ENCODE peak calls at places on chromosome 6, in five cellular contexts. One of them, this sample, is unnamed.

GRCh38 chr6:135104199-135104598 is 49.6 kb upstream of the HBS1L start:
- DNase-seq in tibial nerve: no peak
- DNase-seq in T-helper 2 cell: no peak
- DNase-seq in activated CD4-positive, alpha-beta T cell treated with anti-CD3 and anti-CD28 coated beads, Interleukin-2, amount 10 ng/mL, durations not matched to agents 7 days and 5 days: no peak
- DNase-seq in naive thymus-derived CD8-positive, alpha-beta T cell: no peak
- DNase-seq in this sample: no peak

GRCh38 chr6:134358320-134358719 is 40.4 kb upstream of the SGK1 start:
- DNase-seq in tibial nerve: no peak
- DNase-seq in T-helper 2 cell: no peak
- DNase-seq in activated CD4-positive, alpha-beta T cell treated with anti-CD3 and anti-CD28 coated beads, Interleukin-2, amount 10 ng/mL, durations not matched to agents 7 days and 5 days: no peak
- DNase-seq in naive thymus-derived CD8-positive, alpha-beta T cell: no peak
- DNase-seq in this sample: no peak

GRCh38 chr6:30612213-30612612 is 4.8 kb downstream of the PPP1R10 start:
- DNase-seq in tibial nerve: no peak
- DNase-seq in T-helper 2 cell: no peak
- DNase-seq in activated CD4-positive, alpha-beta T cell treated with anti-CD3 and anti-CD28 coated beads, Interleukin-2, amount 10 ng/mL, durations not matched to agents 7 days and 5 days: no peak
- DNase-seq in naive thymus-derived CD8-positive, alpha-beta T cell: no peak
- DNase-seq in this sample: no peak

GRCh38 chr6:133156689-133157088 is 84.5 kb upstream of the EYA4 start:
- DNase-seq in tibial nerve: no peak
- DNase-seq in T-helper 2 cell: no peak
- DNase-seq in activated CD4-positive, alpha-beta T cell treated with anti-CD3 and anti-CD28 coated beads, Interleukin-2, amount 10 ng/mL, durations not matched to agents 7 days and 5 days: no peak
- DNase-seq in naive thymus-derived CD8-positive, alpha-beta T cell: no peak
- DNase-seq in this sample: no peak

GRCh38 chr6:27512525-27512924 is 39.6 kb upstream of the ZNF184 start:
- DNase-seq in tibial nerve: no peak
- DNase-seq in T-helper 2 cell: no peak
- DNase-seq in activated CD4-positive, alpha-beta T cell treated with anti-CD3 and anti-CD28 coated beads, Interleukin-2, amount 10 ng/mL, durations not matched to agents 7 days and 5 days: no peak
- DNase-seq in naive thymus-derived CD8-positive, alpha-beta T cell: no peak
- DNase-seq in this sample: no peak

GRCh38 chr6:150881911-150882481 is 16.5 kb downstream of the MTHFD1L start:
- DNase-seq in tibial nerve: peak; percentile 28
- DNase-seq in T-helper 2 cell: peak; percentile 71
- DNase-seq in activated CD4-positive, alpha-beta T cell treated with anti-CD3 and anti-CD28 coated beads, Interleukin-2, amount 10 ng/mL, durations not matched to agents 7 days and 5 days: no peak
- DNase-seq in naive thymus-derived CD8-positive, alpha-beta T cell: no peak
- DNase-seq in this sample: no peak

GRCh38 chr6:160344281-160344680 is 3.9 kb upstream of the SLC22A3 start:
- DNase-seq in tibial nerve: no peak
- DNase-seq in T-helper 2 cell: no peak
- DNase-seq in activated CD4-positive, alpha-beta T cell treated with anti-CD3 and anti-CD28 coated beads, Interleukin-2, amount 10 ng/mL, durations not matched to agents 7 days and 5 days: no peak
- DNase-seq in naive thymus-derived CD8-positive, alpha-beta T cell: no peak
- DNase-seq in this sample: no peak

GRCh38 chr6:142469220-142469619 is 167.4 kb downstream of the ADGRG6 start:
- DNase-seq in tibial nerve: no peak
- DNase-seq in T-helper 2 cell: no peak
- DNase-seq in activated CD4-positive, alpha-beta T cell treated with anti-CD3 and anti-CD28 coated beads, Interleukin-2, amount 10 ng/mL, durations not matched to agents 7 days and 5 days: no peak
- DNase-seq in naive thymus-derived CD8-positive, alpha-beta T cell: no peak
- DNase-seq in this sample: no peak

GRCh38 chr6:125913864-125914351 is 42.7 kb upstream of the HINT3 start:
- DNase-seq in tibial nerve: no peak
- DNase-seq in T-helper 2 cell: no peak
- DNase-seq in activated CD4-positive, alpha-beta T cell treated with anti-CD3 and anti-CD28 coated beads, Interleukin-2, amount 10 ng/mL, durations not matched to agents 7 days and 5 days: no peak
- DNase-seq in naive thymus-derived CD8-positive, alpha-beta T cell: no peak
- DNase-seq in this sample: no peak

GRCh38 chr6:33809619-33810018 is 5.8 kb upstream of the MLN start:
- DNase-seq in tibial nerve: no peak
- DNase-seq in T-helper 2 cell: no peak
- DNase-seq in activated CD4-positive, alpha-beta T cell treated with anti-CD3 and anti-CD28 coated beads, Interleukin-2, amount 10 ng/mL, durations not matched to agents 7 days and 5 days: no peak
- DNase-seq in naive thymus-derived CD8-positive, alpha-beta T cell: no peak
- DNase-seq in this sample: no peak

GRCh38 chr6:89695667-89696066 is 57.1 kb upstream of the LYRM2 start:
- DNase-seq in tibial nerve: no peak
- DNase-seq in T-helper 2 cell: no peak
- DNase-seq in activated CD4-positive, alpha-beta T cell treated with anti-CD3 and anti-CD28 coated beads, Interleukin-2, amount 10 ng/mL, durations not matched to agents 7 days and 5 days: no peak
- DNase-seq in naive thymus-derived CD8-positive, alpha-beta T cell: no peak
- DNase-seq in this sample: no peak

GRCh38 chr6:109311481-109311880 is 70.8 kb downstream of the CD164 start:
- DNase-seq in tibial nerve: peak; percentile 68
- DNase-seq in T-helper 2 cell: no peak
- DNase-seq in activated CD4-positive, alpha-beta T cell treated with anti-CD3 and anti-CD28 coated beads, Interleukin-2, amount 10 ng/mL, durations not matched to agents 7 days and 5 days: no peak
- DNase-seq in naive thymus-derived CD8-positive, alpha-beta T cell: no peak
- DNase-seq in this sample: no peak

GRCh38 chr6:14072084-14072483 is 45.5 kb upstream of the CD83 start:
- DNase-seq in tibial nerve: no peak
- DNase-seq in T-helper 2 cell: no peak
- DNase-seq in activated CD4-positive, alpha-beta T cell treated with anti-CD3 and anti-CD28 coated beads, Interleukin-2, amount 10 ng/mL, durations not matched to agents 7 days and 5 days: no peak
- DNase-seq in naive thymus-derived CD8-positive, alpha-beta T cell: no peak
- DNase-seq in this sample: no peak

GRCh38 chr6:166005846-166006592 is 161.6 kb downstream of the TBXT start:
- DNase-seq in tibial nerve: no peak
- DNase-seq in T-helper 2 cell: peak; percentile 34
- DNase-seq in activated CD4-positive, alpha-beta T cell treated with anti-CD3 and anti-CD28 coated beads, Interleukin-2, amount 10 ng/mL, durations not matched to agents 7 days and 5 days: no peak
- DNase-seq in naive thymus-derived CD8-positive, alpha-beta T cell: no peak
- DNase-seq in this sample: no peak

GRCh38 chr6:83474309-83474708 is 38.0 kb upstream of the PRSS35 start:
- DNase-seq in tibial nerve: no peak
- DNase-seq in T-helper 2 cell: no peak
- DNase-seq in activated CD4-positive, alpha-beta T cell treated with anti-CD3 and anti-CD28 coated beads, Interleukin-2, amount 10 ng/mL, durations not matched to agents 7 days and 5 days: no peak
- DNase-seq in naive thymus-derived CD8-positive, alpha-beta T cell: no peak
- DNase-seq in this sample: no peak

GRCh38 chr6:147870745-147871144 is 362.3 kb downstream of the SAMD5 start:
- DNase-seq in tibial nerve: no peak
- DNase-seq in T-helper 2 cell: no peak
- DNase-seq in activated CD4-positive, alpha-beta T cell treated with anti-CD3 and anti-CD28 coated beads, Interleukin-2, amount 10 ng/mL, durations not matched to agents 7 days and 5 days: no peak
- DNase-seq in naive thymus-derived CD8-positive, alpha-beta T cell: no peak
- DNase-seq in this sample: no peak

GRCh38 chr6:78935561-78935960 is 68.2 kb downstream of the IRAK1BP1 start:
- DNase-seq in tibial nerve: no peak
- DNase-seq in T-helper 2 cell: no peak
- DNase-seq in activated CD4-positive, alpha-beta T cell treated with anti-CD3 and anti-CD28 coated beads, Interleukin-2, amount 10 ng/mL, durations not matched to agents 7 days and 5 days: no peak
- DNase-seq in naive thymus-derived CD8-positive, alpha-beta T cell: no peak
- DNase-seq in this sample: no peak

GRCh38 chr6:67952121-67952520 is 683.0 kb upstream of the ADGRB3 start:
- DNase-seq in tibial nerve: no peak
- DNase-seq in T-helper 2 cell: no peak
- DNase-seq in activated CD4-positive, alpha-beta T cell treated with anti-CD3 and anti-CD28 coated beads, Interleukin-2, amount 10 ng/mL, durations not matched to agents 7 days and 5 days: no peak
- DNase-seq in naive thymus-derived CD8-positive, alpha-beta T cell: no peak
- DNase-seq in this sample: no peak

GRCh38 chr6:44664716-44665115 is 277.2 kb downstream of the CDC5L start:
- DNase-seq in tibial nerve: no peak
- DNase-seq in T-helper 2 cell: no peak
- DNase-seq in activated CD4-positive, alpha-beta T cell treated with anti-CD3 and anti-CD28 coated beads, Interleukin-2, amount 10 ng/mL, durations not matched to agents 7 days and 5 days: no peak
- DNase-seq in naive thymus-derived CD8-positive, alpha-beta T cell: no peak
- DNase-seq in this sample: no peak

GRCh38 chr6:81561731-81562130 is 190.8 kb downstream of the TENT5A start:
- DNase-seq in tibial nerve: no peak
- DNase-seq in T-helper 2 cell: no peak
- DNase-seq in activated CD4-positive, alpha-beta T cell treated with anti-CD3 and anti-CD28 coated beads, Interleukin-2, amount 10 ng/mL, durations not matched to agents 7 days and 5 days: no peak
- DNase-seq in naive thymus-derived CD8-positive, alpha-beta T cell: no peak
- DNase-seq in this sample: no peak

GRCh38 chr6:43076928-43077809 is 1.1 kb downstream of the PTK7 start:
- DNase-seq in tibial nerve: no peak
- DNase-seq in T-helper 2 cell: no peak
- DNase-seq in activated CD4-positive, alpha-beta T cell treated with anti-CD3 and anti-CD28 coated beads, Interleukin-2, amount 10 ng/mL, durations not matched to agents 7 days and 5 days: no peak
- DNase-seq in naive thymus-derived CD8-positive, alpha-beta T cell: no peak
- DNase-seq in this sample: no peak